ENCODE peak calls at places on chromosome 9, in seven cellular contexts. T is CD8-positive, alpha-beta memory T cell; R is A549; B is lung; N is trophoblast cell; H is spleen; A is body of pancreas. U is an unnamed sample. For H3K4me1, the result is how much of the 10 kb centered on the place peaks cover.

GRCh38 chr9:38432922-38433510 is 8.8 kb upstream of the IGFBPL1 start:
- DNase-seq in N (peak), H (no peak), B (no peak), T (no peak), A (no peak), R (peak), U (peak)

GRCh38 chr9:91820949-91821880 is 128.8 kb downstream of the ROR2 start:
- DNase-seq in H (peak), B (no peak), T (no peak), R (no peak), A (no peak), N (no peak), U (no peak)

GRCh38 chr9:93509084-93509483 is 55.7 kb upstream of the FAM120AOS start:
- DNase-seq in N (no peak), H (no peak), A (no peak), B (no peak), T (no peak), R (no peak), U (no peak)

GRCh38 chr9:36204906-36205547 is 14.3 kb downstream of the CLTA start:
- DNase-seq in A (no peak), T (no peak), N (peak), H (no peak), R (peak), B (no peak), U (peak)

GRCh38 chr9:69898714-69899209 is 78.1 kb downstream of the CFAP95 start:
- DNase-seq in T (no peak), B (no peak), A (no peak), H (no peak), R (peak), N (peak), U (no peak)

GRCh38 chr9:127187231-127187956 is 65.0 kb upstream of the ANGPTL2 start:
- DNase-seq in H (peak), B (peak), T (no peak), N (peak), R (peak), A (no peak), U (peak)

GRCh38 chr9:122684851-122685250 is 9.9 kb downstream of the OR1L3 start:
- DNase-seq in R (no peak), N (no peak), A (no peak), H (no peak), T (no peak), B (no peak), U (no peak)

GRCh38 chr9:82543726-82544125 is 519.2 kb downstream of the RASEF start:
- DNase-seq in B (no peak), A (no peak), H (no peak), T (no peak), N (peak), R (no peak), U (no peak)

GRCh38 chr9:127637322-127637847 is 25.3 kb downstream of the STXBP1 start:
- DNase-seq in R (peak), T (no peak), A (no peak), N (no peak), B (no peak), H (no peak), U (peak)

GRCh38 chr9:95515272-95516113 is 1.3 kb downstream of the PTCH1 start:
- DNase-seq in B (no peak), R (no peak), N (peak), T (no peak), A (peak), H (peak), U (no peak)

GRCh38 chr9:70639853-70640814 is 225.7 kb upstream of the KLF9 start:
- DNase-seq in R (peak), H (no peak), A (no peak), T (no peak), N (peak), B (no peak), U (peak)

GRCh38 chr9:32707326-32707725 is 71.9 kb upstream of the TAF1L start:
- DNase-seq in H (no peak), N (peak), T (no peak), B (no peak), A (no peak), R (no peak), U (no peak)

GRCh38 chr9:27094640-27095039 is 14.4 kb upstream of the TEK start:
- DNase-seq in R (no peak), B (no peak), A (no peak), H (no peak), T (no peak), N (peak), U (no peak)

GRCh38 chr9:36802171-36802920 is 229.7 kb downstream of the MELK start:
- DNase-seq in A (no peak), N (no peak), R (peak), B (no peak), H (no peak), T (no peak), U (no peak)

GRCh38 chr9:129571298-129572051 is 49.4 kb downstream of the C9orf50 start:
- DNase-seq in A (no peak), H (no peak), N (no peak), B (no peak), T (no peak), R (peak), U (no peak)
- H3K4me1 ChIP-seq in A (under half), H (under half), N (under half), B (under half), T (under half), R (half or more), U (under half)

DNA sequence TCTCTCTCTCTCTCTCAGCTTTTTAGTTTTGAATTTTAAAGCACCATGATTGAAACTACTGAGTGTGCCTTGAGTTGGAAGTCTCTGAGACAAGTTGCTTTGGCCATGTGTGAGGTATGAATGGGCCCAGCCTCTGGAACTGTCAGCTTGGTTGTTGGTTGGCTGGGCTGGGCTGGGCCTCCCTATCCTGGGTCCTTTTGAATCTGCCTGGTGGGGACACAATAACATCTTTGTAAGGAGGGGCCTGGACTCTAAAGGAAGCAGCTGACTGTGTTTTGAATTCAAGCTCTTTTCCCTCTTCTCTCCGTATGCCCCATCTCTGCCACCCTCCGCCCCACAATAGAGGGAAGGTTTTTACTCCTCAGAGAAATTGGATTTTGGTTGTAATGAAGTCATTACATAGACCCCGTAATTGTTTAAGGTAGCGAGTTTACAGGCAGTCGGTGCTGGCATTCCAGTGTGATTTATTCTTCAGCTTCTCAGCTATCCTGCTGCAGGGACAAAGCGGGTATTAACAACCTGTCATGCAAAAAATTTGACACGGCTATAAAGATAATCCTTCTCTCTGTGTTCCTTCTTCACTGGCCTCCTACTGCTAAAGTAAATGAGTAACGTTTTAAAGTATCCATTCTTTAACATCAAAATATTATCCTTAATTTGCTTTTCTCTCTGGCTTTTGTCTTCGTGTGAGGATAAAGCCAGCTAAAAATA is 105.4 kb downstream of the DAPK1 start:
- DNase-seq in N (no peak), T (no peak), R (no peak), A (no peak), B (no peak), H (no peak), U (no peak)
- H3K4me3 ChIP-seq in N (no peak), T (no peak), R (no peak), A (no peak), B (no peak), H (no peak), U (no peak)

DNA sequence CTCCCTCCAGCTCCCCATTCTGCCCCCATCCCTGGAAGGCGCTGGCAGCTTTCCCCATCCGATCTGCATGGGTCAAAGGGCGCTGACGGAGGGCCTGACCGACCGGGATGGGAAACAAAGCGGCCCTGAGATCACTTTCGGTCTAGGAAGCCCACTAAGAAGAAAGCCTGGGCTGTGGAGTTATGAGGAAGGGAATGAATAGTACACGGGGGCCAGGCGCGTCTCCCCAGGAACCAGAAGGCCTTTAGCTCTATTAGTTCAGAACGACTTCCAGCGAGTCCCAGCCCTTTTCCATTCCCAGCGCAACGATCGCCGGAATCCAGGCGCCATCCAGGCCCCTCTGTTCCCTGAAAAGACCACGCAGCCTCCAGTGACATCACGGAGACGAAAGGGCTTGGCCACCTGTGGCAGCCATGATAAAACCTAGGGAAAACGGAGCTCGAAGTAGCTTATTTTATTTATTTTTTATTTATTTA is 70.1 kb upstream of the CCDC180 start:
- DNase-seq in R (no peak), B (no peak), T (no peak), A (no peak), N (no peak), H (no peak), U (no peak)
- H3K27ac ChIP-seq in R (peak), B (no peak), T (peak), A (peak), N (peak), H (no peak), U (no peak)

GRCh38 chr9:109255394-109255793 is 65.5 kb downstream of the EPB41L4B start:
- DNase-seq in H (no peak), T (no peak), R (no peak), N (no peak), B (no peak), A (no peak), U (no peak)

GRCh38 chr9:109254317-109254716 is 66.5 kb downstream of the EPB41L4B start:
- DNase-seq in T (no peak), N (peak), B (no peak), H (no peak), R (no peak), A (no peak), U (no peak)

GRCh38 chr9:109252291-109252690 is 68.6 kb downstream of the EPB41L4B start:
- DNase-seq in B (no peak), T (no peak), A (no peak), N (peak), R (no peak), H (no peak), U (no peak)

GRCh38 chr9:109253241-109253636 is 67.6 kb downstream of the EPB41L4B start:
- DNase-seq in R (no peak), T (no peak), H (no peak), A (no peak), N (peak), B (no peak), U (no peak)

GRCh38 chr9:109253637-109254284 is 67.1 kb downstream of the EPB41L4B start:
- DNase-seq in N (peak), R (peak), H (no peak), T (no peak), A (peak), B (no peak), U (no peak)
- H3K4me1 ChIP-seq in N (under half), R (half or more), H (under half), T (under half), A (half or more), B (under half), U (under half)

GRCh38 chr9:136664000-136664798 is 1.5 kb downstream of the EGFL7 start:
- DNase-seq in T (no peak), A (no peak), H (no peak), R (no peak), B (no peak), N (no peak), U (no peak)
- H3K4me3 ChIP-seq in T (no peak), A (no peak), H (peak), R (no peak), B (peak), N (no peak), U (peak)

GRCh38 chr9:22031664-22032411 is 22.7 kb upstream of the CDKN2B start:
- DNase-seq in H (no peak), B (no peak), A (no peak), T (no peak), N (no peak), R (no peak), U (no peak)
- H3K27ac ChIP-seq in H (no peak), B (no peak), A (no peak), T (no peak), N (no peak), R (no peak), U (no peak)

GRCh38 chr9:77175152-77175551 is 2.2 kb upstream of the VPS13A start:
- DNase-seq in T (no peak), R (no peak), A (no peak), N (no peak), H (no peak), B (no peak), U (no peak)

GRCh38 chr9:77177894-77178794 is 810 bp downstream of the VPS13A start:
- DNase-seq in A (peak), T (peak), R (peak), H (peak), N (peak), B (peak), U (peak)

GRCh38 chr9:77176686-77177142 is 620 bp upstream of the VPS13A start:
- DNase-seq in N (no peak), A (no peak), B (no peak), T (no peak), H (no peak), R (no peak), U (peak)

GRCh38 chr9:77176106-77176505 is 1.2 kb upstream of the VPS13A start:
- DNase-seq in H (no peak), N (no peak), T (no peak), A (no peak), B (no peak), R (no peak), U (no peak)

DNA sequence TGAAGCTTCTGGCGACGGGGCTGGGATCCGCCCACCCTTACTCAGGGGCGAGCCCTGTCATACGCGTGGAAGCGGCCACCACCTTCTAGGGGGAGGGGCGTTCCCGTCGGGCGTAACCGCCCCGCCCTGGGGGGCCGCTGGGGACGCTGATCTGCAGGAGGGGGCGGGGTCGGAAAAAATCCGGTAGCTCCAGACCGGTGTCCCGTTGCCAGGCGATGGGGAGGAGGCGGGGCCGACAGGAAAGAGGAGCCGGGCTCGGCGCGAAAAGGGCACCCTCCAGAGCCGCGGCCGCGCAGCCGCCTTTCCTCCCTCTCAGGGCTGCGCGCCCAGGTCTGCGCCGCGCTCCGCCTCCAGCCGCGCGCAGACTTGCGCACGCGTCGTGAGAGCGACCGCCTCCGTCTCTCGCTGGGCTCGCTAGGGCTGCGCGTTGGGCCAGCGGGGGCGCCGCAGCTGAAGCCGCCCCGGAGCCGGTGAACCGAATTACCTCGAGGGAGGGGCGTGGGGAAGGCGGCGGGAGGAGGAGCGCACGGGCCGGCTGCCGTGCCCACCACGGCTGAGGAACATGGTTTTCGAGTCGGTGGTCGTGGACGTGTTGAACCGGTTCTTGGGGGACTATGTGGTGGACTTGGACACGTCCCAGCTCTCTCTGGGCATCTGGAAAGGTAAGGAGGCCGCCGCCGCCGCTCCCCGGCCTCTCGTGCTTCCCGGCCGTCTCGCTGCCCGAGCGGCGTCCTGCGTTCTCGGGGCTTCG is at the start of gene VPS13A:
- DNase-seq in A (peak), N (peak), H (peak), B (peak), T (peak), R (peak), U (peak)
- H3K4me1 ChIP-seq in A (under half), N (under half), H (under half), B (under half), T (under half), R (under half), U (under half)

GRCh38 chr9:72394061-72394460 is 29.1 kb upstream of the ZFAND5 start:
- DNase-seq in H (no peak), B (no peak), A (no peak), T (no peak), R (no peak), N (no peak), U (no peak)

GRCh38 chr9:72400866-72401265 is 35.9 kb upstream of the ZFAND5 start:
- DNase-seq in R (no peak), T (no peak), H (no peak), A (no peak), N (no peak), B (no peak), U (no peak)

GRCh38 chr9:72399391-72399790 is 34.4 kb upstream of the ZFAND5 start:
- DNase-seq in A (no peak), T (no peak), R (no peak), B (no peak), H (no peak), N (no peak), U (no peak)

GRCh38 chr9:72401396-72401795 is 36.4 kb upstream of the ZFAND5 start:
- DNase-seq in R (no peak), H (no peak), B (no peak), N (no peak), A (no peak), T (no peak), U (no peak)

DNA sequence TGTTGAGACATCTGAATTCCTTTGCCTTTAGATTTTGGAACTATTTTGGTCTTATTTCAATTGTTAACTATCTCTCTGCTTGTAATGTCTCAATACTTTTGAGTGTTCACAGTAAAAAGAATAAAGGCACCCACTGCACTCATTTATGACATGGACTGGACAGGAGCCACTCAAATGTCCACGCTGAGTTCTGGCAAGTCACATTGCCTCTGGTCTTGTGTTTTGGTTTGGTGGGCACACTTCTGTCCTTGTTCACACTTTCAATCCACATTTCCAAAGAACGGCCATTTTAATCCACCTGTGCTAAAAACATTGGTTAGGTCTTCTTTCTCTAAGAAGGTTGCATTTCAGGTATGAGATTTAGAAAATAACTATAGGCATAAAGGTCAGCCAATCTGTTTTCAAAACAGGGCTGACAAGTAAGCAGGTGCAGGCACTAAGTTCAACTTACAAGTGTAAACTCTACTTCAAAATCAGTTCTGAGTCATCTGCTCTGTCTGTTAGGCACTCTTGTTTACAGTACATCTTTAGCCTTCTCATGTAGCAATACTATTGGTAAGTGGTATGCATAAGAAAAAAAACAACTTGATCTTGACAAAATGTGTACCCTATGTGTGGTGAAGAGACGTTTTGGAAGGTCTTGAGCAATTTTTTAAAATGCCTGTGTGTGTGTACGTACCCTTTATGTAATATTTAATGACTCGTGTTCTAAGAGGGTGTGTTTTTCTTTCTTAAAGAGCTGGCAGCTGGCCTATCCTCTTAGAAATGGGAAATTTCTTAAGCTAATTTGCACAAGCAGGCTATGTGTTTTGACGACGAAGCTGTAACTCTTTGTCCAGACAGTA is 31.5 kb upstream of the ZFAND5 start:
- DNase-seq in H (no peak), T (no peak), R (peak), N (peak), B (peak), A (no peak), U (peak)
- H3K4me3 ChIP-seq in H (no peak), T (no peak), R (no peak), N (no peak), B (no peak), A (no peak), U (no peak)

U was measured in small intestine.